ENCODE peak calls at places on chromosomes 6 and 20, in ten cellular contexts. U is small intestine; N is right cardiac atrium; J is naive thymus-derived CD4-positive, alpha-beta T cell; G is A549; Y is neural progenitor cell; C is RWPE2; S is cardiac muscle cell; M is psoas muscle; K is tibial nerve. D is an unnamed sample. For H3K9me3 and H3K4me1, the result is how much of the 10 kb centered on the place peaks cover.

GRCh38 chr20:37511605-37512275 is 9.3 kb upstream of the NNAT start:
- DNase-seq in J (no peak), S (no peak), Y (no peak), U (no peak), K (no peak), N (no peak), M (no peak), C (peak), G (no peak), D (no peak)

GRCh38 chr6:25111782-25112181 is 167.4 kb upstream of the CARMIL1 start:
- DNase-seq in Y (no peak), U (no peak), J (no peak), M (no peak), N (no peak), G (no peak), C (no peak), K (no peak), S (no peak), D (no peak)

GRCh38 chr20:60867589-60867988 is 384.5 kb upstream of the CDH4 start:
- DNase-seq in K (no peak), Y (no peak), S (no peak), N (no peak), M (no peak), J (no peak), C (no peak), U (no peak), G (no peak), D (no peak)

GRCh38 chr6:155832596-155832995 is 377.0 kb upstream of the NOX3 start:
- DNase-seq in G (peak), N (no peak), Y (no peak), M (no peak), C (no peak), U (no peak), J (no peak), S (no peak), K (no peak), D (peak)

GRCh38 chr6:23040899-23041298 is 471.5 kb downstream of the HDGFL1 start:
- DNase-seq in J (no peak), Y (no peak), C (no peak), K (no peak), M (no peak), G (no peak), S (no peak), U (no peak), N (no peak), D (no peak)

GRCh38 chr20:63472159-63472811 is at the start of gene KCNQ2:
- DNase-seq in G (no peak), K (no peak), J (no peak), Y (peak), M (no peak), N (no peak), S (peak), U (no peak), C (no peak), D (peak)

GRCh38 chr20:20463933-20464374 is 96.0 kb downstream of the INSM1 start:
- DNase-seq in U (no peak), K (no peak), C (no peak), G (no peak), Y (peak), N (no peak), S (no peak), J (no peak), M (no peak), D (peak)

GRCh38 chr6:130906736-130907381 is 79.7 kb downstream of the SMLR1 start:
- DNase-seq in U (no peak), M (no peak), J (no peak), G (no peak), Y (no peak), S (no peak), C (no peak), N (no peak), K (no peak), D (no peak)

GRCh38 chr20:51183443-51183842 is 160.5 kb upstream of the KCNG1 start:
- DNase-seq in K (no peak), C (no peak), N (no peak), U (no peak), S (no peak), M (no peak), J (no peak), Y (no peak), G (no peak), D (no peak)

GRCh38 chr6:56595490-56596122 is 47.1 kb downstream of the DST start:
- DNase-seq in S (peak), C (no peak), J (no peak), G (peak), U (peak), M (no peak), N (peak), K (no peak), Y (peak), D (peak)

GRCh38 chr6:23174781-23175361 is 605.5 kb downstream of the HDGFL1 start:
- DNase-seq in J (no peak), Y (no peak), N (no peak), G (peak), C (no peak), S (no peak), K (no peak), U (no peak), M (no peak), D (no peak)

GRCh38 chr6:90304308-90304707 is 7.7 kb upstream of the BACH2 start:
- DNase-seq in C (no peak), Y (no peak), N (no peak), M (no peak), G (no peak), U (no peak), S (no peak), J (no peak), K (no peak), D (no peak)

GRCh38 chr6:95431637-95432228 is 145.6 kb upstream of the MANEA start:
- DNase-seq in U (peak), G (peak), S (peak), M (no peak), C (no peak), N (peak), K (peak), J (no peak), Y (peak), D (peak)

GRCh38 chr20:7210910-7211309 is 443.4 kb downstream of the BMP2 start:
- DNase-seq in U (no peak), C (no peak), G (no peak), K (no peak), N (no peak), Y (no peak), J (no peak), S (no peak), M (no peak), D (no peak)

GRCh38 chr20:7207186-7207585 is 439.7 kb downstream of the BMP2 start:
- DNase-seq in J (no peak), C (no peak), S (no peak), M (no peak), G (no peak), Y (no peak), K (no peak), U (no peak), N (no peak), D (no peak)
- H3K9me3 ChIP-seq in J (under half), C (under half), S (under half), M (under half), G (under half), Y (under half), K (under half), U (under half), N (under half), D (under half)

GRCh38 chr6:33620584-33621395 is at the start of gene ITPR3:
- DNase-seq in M (peak), Y (peak), G (peak), C (no peak), J (peak), K (no peak), U (peak), S (peak), N (peak), D (peak)

GRCh38 chr6:33620158-33620583 is 951 bp upstream of the ITPR3 start:
- DNase-seq in M (peak), U (peak), C (no peak), Y (peak), N (peak), S (no peak), G (no peak), J (no peak), K (no peak), D (peak)

GRCh38 chr6:33621396-33622388 is 570 bp downstream of the ITPR3 start:
- DNase-seq in Y (peak), K (no peak), N (peak), U (peak), G (no peak), C (no peak), S (no peak), J (no peak), M (peak), D (peak)

GRCh38 chr6:33616913-33617312 is 4.2 kb upstream of the ITPR3 start:
- DNase-seq in J (no peak), M (no peak), S (no peak), N (no peak), C (no peak), K (no peak), U (peak), G (no peak), Y (no peak), D (no peak)

DNA sequence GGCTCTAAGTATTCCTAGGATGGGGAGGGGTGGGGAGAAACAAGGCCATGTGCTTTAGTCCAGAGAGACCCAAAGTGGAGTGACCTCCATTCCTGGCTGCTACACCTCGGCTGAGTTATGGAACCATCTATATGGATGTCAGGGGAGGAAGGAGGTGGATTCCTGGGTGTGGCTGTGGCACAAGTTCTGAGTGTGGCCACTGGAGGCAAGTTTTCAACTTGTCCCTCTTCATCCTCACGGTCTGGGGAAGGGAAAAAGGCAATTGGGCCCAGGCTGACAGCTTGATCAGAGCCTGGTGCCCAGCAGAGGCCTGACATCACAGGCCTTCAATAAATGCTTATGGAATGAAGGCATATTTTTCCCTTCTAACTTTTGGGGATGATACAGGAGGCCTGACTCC is 2.0 kb upstream of the ITPR3 start:
- DNase-seq in J (no peak), G (no peak), U (no peak), C (no peak), M (no peak), N (no peak), K (no peak), Y (no peak), S (no peak), D (no peak)
- H3K4me1 ChIP-seq in J (under half), G (under half), U (under half), C (under half), M (under half), N (under half), K (half or more), Y (under half), S (under half), D (under half)

GRCh38 chr6:161228911-161229591 is 44.8 kb downstream of the AGPAT4 start:
- DNase-seq in U (no peak), G (no peak), J (no peak), N (no peak), K (no peak), M (no peak), C (no peak), S (no peak), Y (peak), D (no peak)

GRCh38 chr6:161230339-161230738 is 43.5 kb downstream of the AGPAT4 start:
- DNase-seq in C (no peak), J (no peak), U (no peak), G (no peak), M (no peak), K (no peak), N (no peak), S (no peak), Y (no peak), D (no peak)

GRCh38 chr6:161227004-161227950 is 46.6 kb downstream of the AGPAT4 start:
- DNase-seq in J (no peak), C (no peak), N (no peak), U (no peak), K (no peak), S (no peak), G (no peak), Y (no peak), M (no peak), D (no peak)

GRCh38 chr6:161226005-161226964 is 47.6 kb downstream of the AGPAT4 start:
- DNase-seq in G (no peak), K (no peak), N (no peak), J (no peak), U (no peak), C (no peak), M (no peak), Y (no peak), S (peak), D (no peak)

GRCh38 chr6:161228096-161228495 is 45.8 kb downstream of the AGPAT4 start:
- DNase-seq in U (no peak), J (no peak), M (peak), Y (no peak), K (no peak), G (no peak), N (peak), S (no peak), C (no peak), D (no peak)
- H3K27ac ChIP-seq in U (no peak), J (no peak), M (no peak), Y (no peak), K (peak), G (no peak), N (no peak), S (no peak), C (no peak), D (no peak)

GRCh38 chr6:71810880-71811279 is 75.5 kb upstream of the RIMS1 start:
- DNase-seq in K (no peak), Y (no peak), G (no peak), M (no peak), N (no peak), C (no peak), U (no peak), J (no peak), S (no peak), D (no peak)
- H3K9me3 ChIP-seq in K (under half), Y (under half), G (under half), M (under half), N (under half), C (under half), U (under half), J (under half), S (under half), D (under half)

DNA sequence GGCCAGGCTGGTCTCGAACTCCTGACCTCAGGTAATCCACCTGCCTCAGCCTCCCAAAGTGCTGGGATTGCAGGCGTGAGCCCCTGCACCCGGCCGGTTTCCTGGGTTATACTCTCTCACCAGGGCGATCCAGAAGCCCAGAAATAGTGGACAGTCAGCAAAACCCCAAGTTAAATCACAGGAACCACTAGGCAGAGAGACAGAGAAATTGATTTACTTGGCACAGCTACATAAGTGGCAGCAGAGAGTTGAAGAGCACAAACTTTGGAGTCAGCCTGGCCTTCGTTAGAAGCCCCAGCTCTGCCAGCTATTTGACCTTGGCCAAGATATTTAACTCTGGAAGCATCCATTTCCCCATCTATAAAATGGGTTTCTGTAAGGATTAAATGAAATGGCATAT is 32.7 kb downstream of the MTRES1 start:
- DNase-seq in K (no peak), J (no peak), N (no peak), G (no peak), M (no peak), C (no peak), Y (no peak), U (no peak), S (no peak), D (peak)
- H3K4me1 ChIP-seq in K (under half), J (under half), N (under half), G (under half), M (under half), C (under half), Y (under half), U (under half), S (under half), D (under half)

GRCh38 chr6:160975111-160975510 is 16.5 kb upstream of the MAP3K4 start:
- DNase-seq in C (no peak), M (no peak), J (no peak), G (no peak), K (no peak), S (no peak), Y (no peak), U (no peak), N (no peak), D (no peak)

GRCh38 chr6:160978141-160978926 is 13.2 kb upstream of the MAP3K4 start:
- DNase-seq in U (no peak), J (no peak), G (no peak), N (no peak), Y (no peak), C (no peak), S (no peak), M (no peak), K (no peak), D (no peak)

GRCh38 chr6:160974304-160974771 is 17.2 kb upstream of the MAP3K4 start:
- DNase-seq in J (no peak), M (peak), S (peak), K (peak), C (peak), U (no peak), N (peak), Y (no peak), G (no peak), D (no peak)

GRCh38 chr6:160973856-160974255 is 17.7 kb upstream of the MAP3K4 start:
- DNase-seq in C (no peak), M (no peak), N (no peak), G (no peak), U (no peak), S (no peak), K (no peak), Y (no peak), J (no peak), D (no peak)

GRCh38 chr6:160979063-160979708 is 12.4 kb upstream of the MAP3K4 start:
- DNase-seq in S (no peak), G (no peak), Y (no peak), C (no peak), K (no peak), J (no peak), M (no peak), U (no peak), N (no peak), D (no peak)
- H3K27ac ChIP-seq in S (no peak), G (no peak), Y (no peak), C (no peak), K (peak), J (no peak), M (no peak), U (no peak), N (no peak), D (no peak)

DNA sequence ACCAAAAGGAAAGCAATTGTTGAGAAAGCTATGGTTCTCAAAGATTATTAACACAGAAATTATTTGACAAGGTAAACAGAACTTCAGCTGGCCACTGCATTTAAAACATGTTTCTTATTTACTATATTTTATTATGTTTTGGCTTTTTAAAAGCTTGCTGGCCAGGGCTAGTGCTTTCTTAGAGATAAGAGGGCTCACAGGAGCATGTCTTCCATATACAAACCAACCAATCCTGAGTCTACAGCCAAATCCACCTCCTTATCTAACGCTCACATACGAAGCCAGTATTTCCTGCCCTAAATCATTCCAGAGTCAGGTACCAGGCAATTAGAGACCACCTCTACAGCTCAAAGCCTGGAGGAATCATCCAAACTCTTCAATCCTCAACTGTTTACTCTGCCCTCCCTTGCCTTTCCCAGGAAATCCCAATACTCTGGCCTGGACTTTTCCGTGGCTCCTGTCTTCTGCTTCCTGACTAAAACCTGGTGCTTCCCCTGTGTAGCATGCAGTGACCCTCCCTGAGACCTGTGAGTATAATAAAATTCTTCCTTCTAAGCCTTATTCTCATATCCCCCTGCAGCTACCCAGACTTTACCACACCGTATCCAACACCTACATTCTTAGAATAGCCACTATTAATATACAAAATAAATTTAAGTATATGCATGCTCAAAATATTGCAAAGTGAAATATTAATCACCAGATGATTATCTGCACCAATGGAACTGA is 33.2 kb downstream of the RANBP9 start:
- DNase-seq in J (no peak), C (no peak), K (no peak), Y (no peak), S (no peak), M (no peak), N (no peak), U (no peak), G (no peak), D (no peak)
- H3K9me3 ChIP-seq in J (under half), C (under half), K (under half), Y (under half), S (under half), M (under half), N (under half), U (under half), G (under half), D (under half)

D was measured in endodermal cell.